ENCODE peak calls at places on chromosomes 4 and X, in five cellular contexts. Y is right lobe of liver, X is pancreas, Z is heart right ventricle, T is foreskin keratinocyte. F is an unnamed sample.

GRCh38 chrX:67555578-67556203 is 11.9 kb downstream of the AR start:
- DNase-seq in T (no peak), Z (peak; percentile 5), Y (peak; percentile 42), X (peak; percentile 14), F (peak; percentile 9)

GRCh38 chr4:161714022-161714751 is 449.6 kb downstream of the FSTL5 start:
- DNase-seq in Z (no peak), Y (no peak), X (no peak), T (peak; percentile 91), F (no peak)

GRCh38 chr4:14196141-14196540 is 568.6 kb upstream of the BOD1L1 start:
- DNase-seq in X (peak; percentile 43), Z (peak; percentile 29), Y (peak; percentile 48), T (peak; percentile 7), F (no peak)

GRCh38 chr4:53601251-53601764 is 10.0 kb upstream of the LNX1 start:
- DNase-seq in X (peak; percentile 67), Z (no peak), Y (peak; percentile 39), T (no peak), F (peak; percentile 57)

GRCh38 chr4:121217385-121217784 is 53.3 kb upstream of the TNIP3 start:
- DNase-seq in Y (no peak), Z (no peak), X (no peak), T (no peak), F (no peak)

GRCh38 chr4:169464080-169464479 is 148.3 kb downstream of the NEK1 start:
- DNase-seq in Y (no peak), Z (no peak), T (no peak), X (no peak), F (no peak)

GRCh38 chr4:38004062-38004461 is 43.9 kb downstream of the PTTG2 start:
- DNase-seq in Y (no peak), Z (no peak), T (no peak), X (no peak), F (no peak)

GRCh38 chr4:159446266-159446976 is 343.5 kb downstream of the RAPGEF2 start:
- DNase-seq in Y (peak; percentile 34), X (peak; percentile 35), Z (peak; percentile 59), T (peak; percentile 35), F (peak; percentile 14)

GRCh38 chrX:47200385-47201150 is 6.9 kb downstream of the UBA1 start:
- DNase-seq in Z (no peak), X (no peak), Y (no peak), T (no peak), F (no peak)

GRCh38 chrX:135382260-135382659 is 39.5 kb upstream of the SMIM10L2A start:
- DNase-seq in T (no peak), X (no peak), Y (no peak), Z (peak; percentile 46), F (no peak)

GRCh38 chrX:92247076-92247475 is 467.9 kb downstream of the PCDH11X start:
- DNase-seq in T (peak; percentile 65), Z (no peak), Y (no peak), X (no peak), F (no peak)

GRCh38 chrX:1836683-1837082 is 221.8 kb downstream of the ASMT start:
- DNase-seq in X (no peak), Z (no peak), Y (no peak), T (no peak), F (no peak)

GRCh38 chr4:122823476-122823875 is 3.2 kb upstream of the FGF2 start:
- DNase-seq in Z (no peak), X (no peak), T (no peak), Y (no peak), F (no peak)

GRCh38 chrX:96907888-96908287 is 24.2 kb downstream of the RPA4 start:
- DNase-seq in T (no peak), X (no peak), Z (no peak), Y (no peak), F (no peak)

GRCh38 chrX:43618376-43619205 is 37.5 kb upstream of the MAOA start:
- DNase-seq in Z (no peak), T (no peak), X (no peak), Y (no peak), F (no peak)

GRCh38 chrX:150688911-150689451 is 4.2 kb upstream of the MTMR1 start:
- DNase-seq in Y (no peak), Z (no peak), T (peak; percentile 94), X (no peak), F (no peak)

GRCh38 chr4:152485726-152486276 is 50.1 kb downstream of the FBXW7 start:
- DNase-seq in X (no peak), Y (no peak), Z (no peak), T (peak; percentile 49), F (no peak)

GRCh38 chrX:13903405-13903804 is 86.5 kb upstream of the GPM6B start:
- DNase-seq in X (no peak), Z (no peak), T (no peak), Y (no peak), F (no peak)

GRCh38 chrX:9635368-9635767 is 130.3 kb downstream of the GPR143 start:
- DNase-seq in Y (no peak), T (no peak), Z (peak; percentile 29), X (no peak), F (no peak)

GRCh38 chr4:33149658-33150057 is 2429.5 kb downstream of the PCDH7 start:
- DNase-seq in Z (no peak), X (no peak), Y (no peak), T (peak; percentile 71), F (no peak)

GRCh38 chr4:76856183-76856969 is 41.6 kb downstream of the SOWAHB start:
- DNase-seq in Z (no peak), X (no peak), Y (peak; percentile 29), T (no peak), F (no peak)

GRCh38 chrX:95218964-95219363 is 1465.7 kb upstream of the DIAPH2 start:
- DNase-seq in Y (no peak), X (no peak), T (no peak), Z (no peak), F (no peak)

GRCh38 chrX:108664701-108665100 is 71.7 kb downstream of the IRS4 start:
- DNase-seq in Y (no peak), X (no peak), T (no peak), Z (no peak), F (no peak)

GRCh38 chrX:121733514-121733913 is 686.1 kb downstream of the GLUD2 start:
- DNase-seq in Y (no peak), Z (no peak), X (no peak), T (peak; percentile 42), F (no peak)

GRCh38 chr4:103204114-103204513 is 6.0 kb upstream of the CENPE start:
- DNase-seq in Y (no peak), Z (no peak), X (no peak), T (no peak), F (no peak)

GRCh38 chr4:134780244-134780643 is 578.7 kb upstream of the PABPC4L start:
- DNase-seq in Z (no peak), Y (no peak), X (no peak), T (no peak), F (no peak)

GRCh38 chr4:183329954-183330742 is 7.9 kb upstream of the CLDN24 start:
- DNase-seq in Y (no peak), Z (peak; percentile 23), X (no peak), T (no peak), F (no peak)

GRCh38 chr4:20248155-20248558 is 3.5 kb upstream of the SLIT2 start:
- DNase-seq in Y (no peak), Z (no peak), T (no peak), X (no peak), F (no peak)

GRCh38 chr4:94036964-94037363 is 170.7 kb upstream of the SMARCAD1 start:
- DNase-seq in Z (no peak), X (no peak), T (no peak), Y (no peak), F (no peak)

GRCh38 chr4:3514221-3514780 is 17.9 kb downstream of the LRPAP1 start:
- DNase-seq in T (no peak), X (peak; percentile 21), Z (no peak), Y (no peak), F (no peak)

GRCh38 chr4:26410385-26411293 is 79.6 kb downstream of the CCKAR start:
- DNase-seq in X (no peak), T (no peak), Z (peak; percentile 63), Y (no peak), F (no peak)

GRCh38 chrX:153726286-153727107 is 1.8 kb downstream of the ABCD1 start:
- DNase-seq in Z (peak; percentile 62), Y (peak; percentile 69), T (no peak), X (peak; percentile 67), F (peak; percentile 80)

DNA sequence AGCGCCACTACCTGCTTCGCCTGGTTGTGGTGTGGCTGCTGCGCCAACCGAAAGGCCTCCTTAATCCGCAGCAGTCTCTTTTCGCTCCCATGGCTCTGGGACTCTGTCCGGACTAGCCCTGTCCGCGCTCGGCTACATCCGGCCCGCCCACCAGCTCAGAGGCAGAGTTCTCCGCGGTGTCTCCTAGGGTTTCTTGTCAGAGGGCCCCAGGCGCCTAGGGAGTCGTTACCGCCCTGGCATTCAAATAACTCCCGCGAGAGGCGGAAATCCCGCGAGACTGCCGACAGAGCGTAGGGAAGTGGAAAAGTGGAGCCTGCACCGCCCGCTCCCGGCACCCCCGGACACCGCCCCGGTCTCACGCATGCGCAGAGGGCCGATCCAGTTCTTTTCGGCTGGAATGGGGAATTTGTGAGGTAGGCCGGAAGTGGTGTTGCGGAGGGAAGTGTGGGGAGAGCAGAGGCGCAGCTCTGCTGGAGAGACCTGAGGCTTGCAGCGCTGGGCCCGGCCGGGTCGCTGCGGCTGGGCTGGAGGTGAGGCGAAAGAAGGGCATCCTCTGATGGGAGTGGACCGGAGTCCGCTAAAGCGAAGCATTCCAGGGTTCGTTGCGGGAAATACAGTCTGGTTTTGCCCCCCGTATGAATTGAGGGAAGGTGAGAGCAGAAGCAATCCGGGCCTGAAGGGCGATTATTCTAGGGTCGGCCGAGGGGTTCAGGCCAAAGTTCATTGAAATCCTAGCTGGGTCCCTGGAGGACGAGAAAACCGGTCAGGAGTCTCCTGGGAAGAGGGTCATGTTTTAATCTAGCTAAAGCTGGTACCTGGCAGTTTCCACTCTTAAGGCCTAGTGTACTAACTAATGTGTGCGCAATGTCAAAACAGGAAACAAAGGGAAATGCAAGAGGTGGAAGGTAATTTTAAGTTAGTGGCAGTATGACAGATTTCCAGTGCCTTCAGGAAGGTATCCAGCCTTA is at the start of gene FAM200B:
- DNase-seq in X (peak; percentile 99), Y (peak; percentile 99), T (peak; percentile 98), Z (peak; percentile 99), F (peak; percentile 98)
- TF ChIP-seq CTCF in X (no peak), Y (no peak), T (peak; percentile 42), Z (peak; percentile 11), F (peak; percentile 54)

GRCh38 chrX:116306218-116306617 is 130.2 kb upstream of the SLC6A14 start:
- DNase-seq in Y (no peak), X (peak; percentile 20), T (no peak), Z (no peak), F (no peak)
- H3K27ac ChIP-seq in Y (no peak overlapping the region), X (no peak overlapping the region), T (no peak overlapping the region), Z (no peak overlapping the region), F (no peak overlapping the region)

GRCh38 chr4:8392591-8393190 is 47.8 kb downstream of the ACOX3 start:
- DNase-seq in X (no peak), Z (no peak), Y (no peak), T (no peak), F (no peak)

GRCh38 chr4:8393593-8394038 is 46.9 kb downstream of the ACOX3 start:
- DNase-seq in Z (peak; percentile 74), T (peak; percentile 19), X (no peak), Y (no peak), F (peak; percentile 87)

GRCh38 chr4:8391071-8391470 is 49.5 kb downstream of the ACOX3 start:
- DNase-seq in Z (no peak), T (no peak), Y (no peak), X (no peak), F (no peak)

GRCh38 chr4:8390604-8391003 is 49.9 kb downstream of the ACOX3 start:
- DNase-seq in Z (no peak), Y (no peak), X (no peak), T (no peak), F (no peak)

GRCh38 chr4:8391972-8392371 is 48.6 kb downstream of the ACOX3 start:
- DNase-seq in T (no peak), Z (peak; percentile 78), Y (no peak), X (no peak), F (no peak)
- TF ChIP-seq CTCF in T (no peak), Z (no peak), Y (no peak), X (no peak), F (no peak)

GRCh38 chrX:15310117-15310516 is 5.3 kb downstream of the ASB11 start:
- DNase-seq in X (no peak), Y (no peak), Z (peak; percentile 84), T (no peak), F (peak; percentile 41)
- H3K27ac ChIP-seq in X (no peak overlapping the region), Y (no peak overlapping the region), Z (peak overlapping the region; percentile 76), T (no peak overlapping the region), F (peak overlapping the region; percentile 43)

F was measured in thyroid gland.